ENCODE peak calls at places on chromosomes 4 and X, in four cellular contexts. One of them, this sample, is unnamed. For H3K36me3 and H3K27me3, the result is how much of the 10 kb centered on the place peaks cover.

GRCh38 chr4:140116442-140117104 is 37.4 kb downstream of the MAML3 start:
- DNase-seq in cardiac muscle cell: no peak
- DNase-seq in WERI-Rb-1: no peak
- DNase-seq in left lung: no peak
- DNase-seq in this sample: no peak

GRCh38 chr4:140257461-140258305 is 103.7 kb upstream of the MAML3 start:
- DNase-seq in cardiac muscle cell: no peak
- DNase-seq in WERI-Rb-1: no peak
- DNase-seq in left lung: peak
- DNase-seq in this sample: no peak

GRCh38 chr4:154626793-154627484 is 14.5 kb upstream of the FGG start:
- DNase-seq in cardiac muscle cell: peak
- DNase-seq in WERI-Rb-1: peak
- DNase-seq in left lung: peak
- DNase-seq in this sample: peak

GRCh38 chr4:119080721-119081541 is 54.7 kb upstream of the MYOZ2 start:
- DNase-seq in cardiac muscle cell: no peak
- DNase-seq in WERI-Rb-1: no peak
- DNase-seq in left lung: no peak
- DNase-seq in this sample: no peak

GRCh38 chr4:154586296-154587033 is 4.1 kb downstream of the FGA start:
- DNase-seq in cardiac muscle cell: no peak
- DNase-seq in WERI-Rb-1: no peak
- DNase-seq in left lung: no peak
- DNase-seq in this sample: no peak

GRCh38 chrX:103817502-103817901 is 14.6 kb downstream of the RAB9B start:
- DNase-seq in cardiac muscle cell: peak
- DNase-seq in WERI-Rb-1: peak
- DNase-seq in left lung: no peak
- DNase-seq in this sample: peak

GRCh38 chrX:140431521-140431920 is 73.3 kb downstream of the SOX3 start:
- DNase-seq in cardiac muscle cell: no peak
- DNase-seq in WERI-Rb-1: no peak
- DNase-seq in left lung: no peak
- DNase-seq in this sample: no peak

GRCh38 chrX:17078031-17078730 is 131.7 kb downstream of the REPS2 start:
- DNase-seq in cardiac muscle cell: no peak
- DNase-seq in WERI-Rb-1: no peak
- DNase-seq in left lung: no peak
- DNase-seq in this sample: no peak

GRCh38 chr4:189088783-189089182 is 851.9 kb upstream of the FRG1 start:
- DNase-seq in cardiac muscle cell: no peak
- DNase-seq in WERI-Rb-1: no peak
- DNase-seq in left lung: no peak
- DNase-seq in this sample: no peak

GRCh38 chrX:155148724-155149537 is 67.3 kb upstream of the VBP1 start:
- DNase-seq in cardiac muscle cell: peak
- DNase-seq in WERI-Rb-1: peak
- DNase-seq in left lung: no peak
- DNase-seq in this sample: peak

GRCh38 chr4:2650276-2650675 is 105.9 kb downstream of the TNIP2 start:
- DNase-seq in cardiac muscle cell: no peak
- DNase-seq in WERI-Rb-1: no peak
- DNase-seq in left lung: no peak
- DNase-seq in this sample: no peak

GRCh38 chr4:1253831-1254230 is 4.9 kb upstream of the CTBP1 start:
- DNase-seq in cardiac muscle cell: no peak
- DNase-seq in WERI-Rb-1: no peak
- DNase-seq in left lung: no peak
- DNase-seq in this sample: no peak

GRCh38 chr4:147351083-147351787 is 129.7 kb upstream of the EDNRA start:
- DNase-seq in cardiac muscle cell: no peak
- DNase-seq in WERI-Rb-1: no peak
- DNase-seq in left lung: no peak
- DNase-seq in this sample: no peak

GRCh38 chr4:94995684-94996394 is 238.1 kb downstream of the BMPR1B start:
- DNase-seq in cardiac muscle cell: peak
- DNase-seq in WERI-Rb-1: no peak
- DNase-seq in left lung: no peak
- DNase-seq in this sample: peak

GRCh38 chr4:610411-611261 is 14.7 kb upstream of the PDE6B start:
- DNase-seq in cardiac muscle cell: no peak
- DNase-seq in WERI-Rb-1: no peak
- DNase-seq in left lung: no peak
- DNase-seq in this sample: peak

GRCh38 chrX:48793935-48794334 is 7.5 kb downstream of the GATA1 start:
- DNase-seq in cardiac muscle cell: no peak
- DNase-seq in WERI-Rb-1: no peak
- DNase-seq in left lung: no peak
- DNase-seq in this sample: no peak

GRCh38 chr4:54566608-54567007 is 91.1 kb upstream of the KIT start:
- DNase-seq in cardiac muscle cell: no peak
- DNase-seq in WERI-Rb-1: peak
- DNase-seq in left lung: no peak
- DNase-seq in this sample: no peak

GRCh38 chr4:6555519-6555918 is 19.5 kb upstream of the MAN2B2 start:
- DNase-seq in cardiac muscle cell: no peak
- DNase-seq in WERI-Rb-1: no peak
- DNase-seq in left lung: no peak
- DNase-seq in this sample: no peak

DNA sequence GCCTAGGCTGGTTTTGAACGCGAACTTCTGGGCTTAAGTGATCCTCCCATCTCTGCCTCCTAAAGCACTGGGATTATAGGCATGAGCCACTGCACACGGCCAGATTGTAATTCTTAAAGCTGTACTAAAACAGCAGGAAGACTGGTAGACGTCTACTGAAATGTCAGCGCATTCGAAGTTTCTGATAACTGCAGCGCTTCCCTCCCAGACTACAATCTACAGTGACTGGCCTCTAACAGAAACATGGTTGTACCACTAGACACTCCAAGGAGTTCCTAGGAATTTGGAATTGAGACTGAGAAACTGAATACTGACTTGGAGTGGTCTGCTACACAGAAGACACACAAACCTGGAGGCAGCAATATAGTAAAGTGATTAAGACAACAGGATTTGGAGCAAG is 997 bp downstream of the HELQ start:
- DNase-seq in cardiac muscle cell: peak
- DNase-seq in WERI-Rb-1: no peak
- DNase-seq in left lung: no peak
- DNase-seq in this sample: no peak
- H3K4me3 ChIP-seq in cardiac muscle cell: peak
- H3K4me3 ChIP-seq in WERI-Rb-1: peak
- H3K4me3 ChIP-seq in left lung: peak
- H3K4me3 ChIP-seq in this sample: peak

GRCh38 chrX:123673813-123674212 is 59.0 kb downstream of the THOC2 start:
- DNase-seq in cardiac muscle cell: no peak
- DNase-seq in WERI-Rb-1: no peak
- DNase-seq in left lung: no peak
- DNase-seq in this sample: no peak
- H3K36me3 ChIP-seq in cardiac muscle cell: under half
- H3K36me3 ChIP-seq in WERI-Rb-1: under half
- H3K36me3 ChIP-seq in left lung: under half
- H3K36me3 ChIP-seq in this sample: under half

DNA sequence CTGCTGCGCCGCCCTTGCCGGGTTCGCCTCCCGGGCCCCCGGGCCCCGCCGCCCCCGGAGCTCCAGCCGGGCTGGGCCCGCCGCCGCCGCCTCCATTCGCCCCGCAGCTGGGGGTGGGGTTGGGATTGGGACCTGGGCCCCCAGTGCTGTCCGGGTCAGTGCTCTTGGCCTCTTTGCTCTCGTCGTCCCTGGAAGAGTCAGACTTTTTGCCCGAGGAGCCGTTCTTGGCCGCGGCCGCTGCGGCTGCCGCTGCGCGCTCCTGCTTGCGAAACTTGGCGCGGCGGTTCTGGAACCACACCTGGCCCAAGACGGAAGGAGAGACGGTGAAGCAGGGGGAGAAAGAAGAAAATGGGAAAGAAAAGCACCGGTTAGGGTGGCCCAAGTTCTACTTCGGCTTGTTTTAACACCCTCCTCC is 2.5 kb downstream of the PHOX2B start:
- DNase-seq in cardiac muscle cell: no peak
- DNase-seq in WERI-Rb-1: no peak
- DNase-seq in left lung: no peak
- DNase-seq in this sample: no peak
- H3K27me3 ChIP-seq in cardiac muscle cell: half or more
- H3K27me3 ChIP-seq in WERI-Rb-1: under half
- H3K27me3 ChIP-seq in left lung: half or more
- H3K27me3 ChIP-seq in this sample: half or more

DNA sequence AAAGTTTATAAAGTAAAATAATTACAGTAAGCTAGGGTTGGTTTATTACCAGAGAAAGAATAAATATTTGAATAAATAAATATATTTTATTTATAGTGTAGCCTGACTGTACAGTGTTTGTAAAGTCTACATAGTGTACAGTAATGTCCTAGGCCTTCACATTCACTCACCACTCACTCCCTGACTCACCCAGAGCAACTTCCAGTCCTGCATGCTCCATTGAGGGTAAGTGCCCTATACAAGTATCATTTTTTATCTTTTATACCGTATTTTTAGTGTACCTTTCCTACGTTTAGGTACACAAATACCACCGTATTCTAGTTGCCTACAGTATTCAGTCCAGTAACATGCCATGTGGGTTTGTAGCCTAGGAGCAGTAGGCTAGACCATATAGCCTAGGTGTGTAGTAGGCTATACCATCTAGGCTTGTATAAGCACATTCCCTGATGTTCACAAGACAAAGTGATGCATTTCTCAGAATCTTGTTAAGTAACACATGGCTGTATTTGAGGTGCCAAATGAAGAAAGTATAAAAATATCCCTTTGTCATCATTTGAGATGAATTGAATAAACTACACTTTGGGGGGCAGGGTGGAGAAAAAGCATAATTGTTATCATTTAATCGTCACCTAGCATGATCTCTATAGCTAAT is 14.7 kb upstream of the KLHL8 start:
- DNase-seq in cardiac muscle cell: no peak
- DNase-seq in WERI-Rb-1: no peak
- DNase-seq in left lung: no peak
- DNase-seq in this sample: no peak
- H3K4me3 ChIP-seq in cardiac muscle cell: peak
- H3K4me3 ChIP-seq in WERI-Rb-1: peak
- H3K4me3 ChIP-seq in left lung: no peak
- H3K4me3 ChIP-seq in this sample: no peak

This sample was measured in H7.